ENCODE peak calls at places on chromosomes 2 and 18, in five cellular contexts. T, C, K, X and J are unnamed samples.

GRCh38 chr2:143263045-143263625 is 133.9 kb downstream of the ARHGAP15 start:
- DNase-seq in K (no peak), C (no peak), X (no peak), T (no peak), J (no peak)

GRCh38 chr2:219165058-219165930 is 4.5 kb downstream of the SLC23A3 start:
- DNase-seq in K (no peak), C (no peak), X (no peak), T (no peak), J (no peak)

GRCh38 chr2:135066710-135067109 is 14.6 kb downstream of the RAB3GAP1 start:
- DNase-seq in T (peak), K (peak), C (no peak), X (peak), J (no peak)

GRCh38 chr2:238895901-238896600 is 48.2 kb downstream of the TWIST2 start:
- DNase-seq in X (peak), T (peak), C (no peak), K (peak), J (peak)

GRCh38 chr2:109135572-109136185 is 6.7 kb downstream of the SH3RF3 start:
- DNase-seq in C (no peak), K (peak), X (no peak), T (no peak), J (no peak)

GRCh38 chr2:43634604-43635306 is 2.3 kb upstream of the PLEKHH2 start:
- DNase-seq in C (peak), X (peak), T (peak), K (peak), J (no peak)

GRCh38 chr2:10329880-10330699 is 27.4 kb downstream of the HPCAL1 start:
- DNase-seq in C (peak), T (peak), K (peak), X (peak), J (peak)

GRCh38 chr2:98157557-98157956 is 70.6 kb downstream of the VWA3B start:
- DNase-seq in X (no peak), T (no peak), C (peak), K (no peak), J (no peak)

GRCh38 chr18:13003466-13003896 is 12.3 kb downstream of the CEP192 start:
- DNase-seq in X (peak), C (peak), K (peak), T (peak), J (peak)

DNA sequence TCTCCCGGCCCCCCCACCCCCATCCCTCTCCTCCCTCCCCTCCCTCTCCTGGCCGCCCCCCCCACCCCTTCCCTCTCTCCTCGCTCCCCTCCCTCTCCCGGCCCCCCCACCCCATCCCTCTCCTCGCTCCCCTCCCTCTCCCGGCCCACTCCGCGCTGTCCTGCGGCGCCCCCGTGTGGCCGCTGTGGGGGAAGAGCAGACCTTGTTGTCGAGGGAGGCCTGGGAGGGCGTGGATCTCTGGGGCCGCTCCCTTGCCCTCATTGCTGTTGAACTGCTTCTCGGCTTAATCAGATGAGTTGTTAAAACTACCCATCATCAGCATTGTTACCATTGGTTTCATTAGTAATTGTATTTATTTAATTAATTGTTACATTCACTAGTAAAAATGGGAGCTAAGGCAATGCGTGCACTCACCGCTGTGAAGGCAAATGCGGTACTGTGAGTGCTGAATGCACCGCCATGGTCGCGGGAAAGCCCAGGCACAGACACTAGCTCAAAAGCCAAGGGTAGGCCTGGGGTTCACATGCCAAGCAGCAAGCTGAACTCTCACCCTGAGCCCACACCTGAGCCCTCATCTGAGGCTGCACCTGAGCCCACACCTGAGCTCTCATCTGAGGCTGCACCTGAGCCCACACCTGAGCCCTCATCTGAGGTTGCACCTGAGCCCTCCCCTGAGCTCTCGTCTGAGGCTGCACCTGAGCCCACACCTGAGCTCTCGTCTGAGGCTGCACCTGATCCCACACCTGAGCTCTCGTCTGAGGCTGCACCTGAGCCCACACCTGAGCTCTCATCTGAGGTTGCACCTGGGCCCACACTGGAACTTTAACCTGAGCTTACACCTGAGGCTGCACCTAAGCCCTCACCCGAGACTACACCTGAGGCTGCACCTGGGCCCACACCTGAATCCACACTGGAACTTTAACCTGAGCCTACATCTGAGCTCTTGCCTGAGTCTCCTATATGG is 8.8 kb downstream of the RTP5 start:
- DNase-seq in X (peak), K (no peak), T (peak), C (peak), J (peak)
- H2AFZ ChIP-seq in X (no peak), K (no peak), T (peak), C (no peak), J (no peak)

GRCh38 chr2:211089127-211089526 is 532.7 kb downstream of the CPS1 start:
- DNase-seq in K (no peak), T (no peak), X (no peak), C (no peak), J (no peak)

GRCh38 chr2:211085056-211085680 is 528.8 kb downstream of the CPS1 start:
- DNase-seq in C (peak), K (peak), X (peak), T (peak), J (no peak)

GRCh38 chr2:211086049-211086448 is 529.6 kb downstream of the CPS1 start:
- DNase-seq in X (no peak), K (no peak), C (no peak), T (no peak), J (no peak)
- H2AFZ ChIP-seq in X (no peak), K (no peak), C (no peak), T (no peak), J (no peak)

GRCh38 chr2:112155331-112156151 is 17.4 kb downstream of the FBLN7 start:
- DNase-seq in T (no peak), X (no peak), C (peak), K (no peak), J (no peak)
- H2AFZ ChIP-seq in T (no peak), X (no peak), C (peak), K (no peak), J (no peak)

GRCh38 chr2:241227635-241227993 is 39.1 kb downstream of the ANO7 start:
- DNase-seq in X (no peak), C (no peak), T (no peak), K (no peak), J (no peak)
- H2AFZ ChIP-seq in X (no peak), C (no peak), T (no peak), K (no peak), J (no peak)

GRCh38 chr2:130372833-130373807 is 17.3 kb downstream of the PTPN18 start:
- DNase-seq in C (peak), T (no peak), X (peak), K (no peak), J (no peak)
- H2AFZ ChIP-seq in C (no peak), T (peak), X (peak), K (peak), J (peak)

GRCh38 chr18:63318882-63319382 is 637 bp downstream of the BCL2 start:
- DNase-seq in X (no peak), C (no peak), T (no peak), K (no peak), J (no peak)
- H2AFZ ChIP-seq in X (peak), C (peak), T (peak), K (peak), J (no peak)

GRCh38 chr2:66438498-66439290 is 3.8 kb downstream of the MEIS1 start:
- DNase-seq in C (no peak), X (peak), K (no peak), T (no peak), J (no peak)
- H2AFZ ChIP-seq in C (no peak), X (peak), K (no peak), T (peak), J (peak)